ENCODE peak calls at places on chromosomes 6 and 20, in eight cellular contexts. P is neural crest cell, T is transverse colon, W is CD14-positive monocyte, C is kidney, Z is fibroblast of the aortic adventitia, I is fibroblast of mammary gland, X is GM12865. U is an unnamed sample.

GRCh38 chr20:34557936-34558319 is 590 bp upstream of the MAP1LC3A start:
- DNase-seq in W (no peak), I (no peak), C (no peak), P (no peak), X (no peak), Z (no peak), T (no peak), U (peak; percentile 26)

GRCh38 chr6:82589509-82590206 is 226.0 kb downstream of the TPBG start:
- DNase-seq in W (no peak), C (no peak), I (peak; percentile 98), P (no peak), T (no peak), Z (peak; percentile 68), X (peak; percentile 85), U (no peak)

GRCh38 chr6:112941613-112942012 is 594.5 kb downstream of the RFPL4B start:
- DNase-seq in Z (peak; percentile 8), C (no peak), T (no peak), P (no peak), X (no peak), I (no peak), W (no peak), U (no peak)

GRCh38 chr20:8388707-8389106 is 256.6 kb downstream of the PLCB1 start:
- DNase-seq in T (no peak), P (no peak), W (no peak), X (no peak), C (no peak), I (peak; percentile 26), Z (peak; percentile 75), U (no peak)

GRCh38 chr6:32947552-32948465 is 5.1 kb downstream of the HLA-DMA start:
- DNase-seq in W (no peak), X (peak; percentile 78), I (peak; percentile 40), Z (peak; percentile 55), T (peak; percentile 69), P (no peak), C (no peak), U (no peak)

GRCh38 chr6:125233216-125233615 is 68.6 kb downstream of the HDDC2 start:
- DNase-seq in Z (no peak), P (no peak), T (no peak), W (no peak), I (no peak), X (no peak), C (no peak), U (no peak)

GRCh38 chr20:1644101-1644962 is 13.2 kb downstream of the SIRPG start:
- DNase-seq in I (no peak), Z (no peak), W (no peak), C (no peak), P (no peak), X (no peak), T (no peak), U (no peak)

GRCh38 chr6:44653761-44654218 is 266.3 kb downstream of the CDC5L start:
- DNase-seq in W (no peak), I (no peak), C (no peak), P (no peak), Z (peak; percentile 74), T (no peak), X (no peak), U (no peak)

GRCh38 chr6:31888281-31889258 is 8.9 kb downstream of the EHMT2 start:
- DNase-seq in C (peak; percentile 64), P (peak; percentile 54), Z (no peak), W (no peak), X (peak; percentile 38), I (no peak), T (peak; percentile 56), U (no peak)

DNA sequence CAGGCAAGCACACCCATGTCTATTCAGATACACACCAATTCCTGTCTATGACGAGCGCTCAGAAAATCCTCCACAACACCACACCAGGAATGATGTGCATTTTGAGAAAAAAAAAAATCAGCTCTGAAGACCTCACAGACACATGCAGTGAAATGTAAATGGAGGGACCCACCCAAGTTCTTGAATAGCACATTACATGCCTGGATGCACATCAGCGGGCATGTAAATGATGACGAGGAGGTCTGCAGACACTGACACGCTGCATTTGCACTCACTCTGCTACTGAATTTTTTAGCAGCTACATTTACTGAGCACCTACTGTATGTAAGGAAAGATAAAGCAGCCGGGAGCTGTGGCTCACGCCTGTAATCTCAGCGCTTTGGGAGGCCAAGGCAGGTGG is 14.7 kb downstream of the NRSN2 start:
- DNase-seq in X (peak; percentile 61), Z (no peak), C (no peak), T (no peak), W (no peak), I (no peak), P (no peak), U (no peak)
- TF ChIP-seq CTCF in X (no peak), Z (no peak), C (no peak), T (no peak), W (no peak), I (no peak), P (no peak), U (no peak)

GRCh38 chr6:13624871-13625288 is 9.7 kb downstream of the NOL7 start:
- DNase-seq in X (peak; percentile 69), T (no peak), I (peak; percentile 54), Z (peak; percentile 48), C (no peak), W (no peak), P (no peak), U (no peak)
- TF ChIP-seq CTCF in X (peak; percentile 58), T (peak; percentile 22), I (peak; percentile 66), Z (peak; percentile 51), C (peak; percentile 37), W (peak; percentile 47), P (peak; percentile 66), U (peak; percentile 75)

DNA sequence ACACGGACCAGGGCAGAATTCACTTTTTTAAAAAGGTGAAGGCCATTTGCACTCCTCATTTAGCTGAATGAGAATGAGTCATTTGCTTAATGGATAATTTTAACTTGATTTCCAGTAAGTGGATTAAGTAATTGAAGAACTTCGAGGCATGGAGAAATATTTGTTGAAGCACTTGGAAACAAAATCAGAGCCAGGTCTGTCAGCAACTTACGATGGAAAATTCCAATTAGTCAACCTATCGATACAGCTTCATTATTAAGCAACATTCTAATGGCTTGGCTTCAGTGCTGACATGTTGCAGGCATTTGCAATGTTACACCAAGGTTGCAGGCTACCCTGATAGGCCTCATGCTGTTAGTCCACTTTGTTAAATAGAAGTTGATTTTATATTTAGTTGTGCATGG is 423.5 kb upstream of the SLC35B3 start:
- DNase-seq in W (no peak), C (no peak), I (no peak), Z (no peak), P (no peak), X (no peak), T (no peak), U (no peak)
- TF ChIP-seq CTCF in W (no peak), C (no peak), I (no peak), Z (no peak), P (no peak), X (no peak), T (no peak), U (no peak)

GRCh38 chr20:46346770-46347169 is 38.5 kb upstream of the CDH22 start:
- DNase-seq in I (no peak), P (no peak), W (no peak), X (no peak), T (no peak), C (peak; percentile 2), Z (no peak), U (no peak)

GRCh38 chr20:46348972-46349741 is 40.9 kb upstream of the CDH22 start:
- DNase-seq in T (peak; percentile 43), Z (peak; percentile 49), C (peak; percentile 72), W (no peak), I (peak; percentile 52), P (peak; percentile 74), X (peak; percentile 37), U (no peak)

GRCh38 chr20:46347831-46348230 is 39.5 kb upstream of the CDH22 start:
- DNase-seq in T (no peak), X (no peak), P (no peak), I (no peak), C (peak; percentile 65), W (no peak), Z (no peak), U (no peak)

GRCh38 chr20:46349742-46350056 is 41.4 kb upstream of the CDH22 start:
- DNase-seq in X (peak; percentile 51), I (no peak), W (no peak), T (no peak), P (no peak), Z (no peak), C (peak; percentile 61), U (no peak)

DNA sequence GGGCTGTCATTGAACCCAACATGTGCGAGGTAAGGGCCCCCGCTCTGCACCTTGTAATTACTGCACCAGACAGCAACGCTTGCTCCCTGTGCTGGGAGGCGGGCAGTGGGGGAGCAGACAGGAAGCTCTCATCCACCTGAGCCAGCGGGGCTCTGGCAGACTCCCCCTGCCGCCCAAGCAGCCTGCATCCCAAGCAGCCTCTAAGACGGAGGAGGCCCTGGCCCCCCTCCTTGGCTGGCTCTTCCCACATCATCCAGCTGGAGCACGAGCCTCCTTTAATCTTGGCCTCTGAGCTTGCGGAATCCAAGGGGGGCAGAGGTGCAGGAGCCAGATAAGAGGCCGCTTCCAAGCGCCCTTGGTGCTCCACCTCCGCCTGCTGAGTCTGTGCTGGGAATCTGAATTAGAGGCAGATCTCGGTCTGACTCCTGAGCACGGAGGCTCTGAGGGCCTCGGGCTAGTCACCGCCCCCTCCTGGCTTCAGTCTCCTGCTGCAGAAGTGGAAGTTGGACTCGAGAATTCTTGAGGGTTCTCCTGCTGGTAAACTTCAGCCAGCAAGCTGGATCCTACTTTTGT is 40.0 kb upstream of the CDH22 start:
- DNase-seq in X (no peak), T (no peak), P (peak; percentile 24), Z (peak; percentile 52), I (peak; percentile 44), W (no peak), C (peak; percentile 55), U (no peak)
- TF ChIP-seq CTCF in X (no peak), T (no peak), P (no peak), Z (peak; percentile 45), I (no peak), W (no peak), C (no peak), U (no peak)

DNA sequence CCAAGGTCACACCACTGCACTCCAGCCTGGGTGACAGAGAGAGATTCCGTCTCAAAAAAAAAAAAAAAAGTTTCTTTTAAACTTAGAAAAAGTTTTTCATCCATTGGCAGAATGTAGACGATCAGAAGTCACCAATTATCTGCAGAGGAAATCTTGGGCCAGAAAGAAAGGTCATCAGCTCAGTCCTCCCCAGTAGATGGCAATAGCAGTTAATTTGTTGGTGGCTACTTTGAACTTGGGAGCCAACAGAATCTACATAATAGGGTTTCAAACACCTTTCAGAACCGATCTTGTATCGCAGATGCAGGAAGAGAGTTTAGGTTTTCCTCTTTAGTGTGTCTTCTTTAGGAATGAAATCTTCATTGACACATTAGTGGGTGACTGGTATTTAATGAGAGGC is 41.7 kb downstream of the LBP start:
- DNase-seq in W (no peak), Z (no peak), C (no peak), X (no peak), T (no peak), I (no peak), P (no peak), U (no peak)
- TF ChIP-seq CTCF in W (no peak), Z (no peak), C (no peak), X (no peak), T (no peak), I (peak; percentile 10), P (no peak), U (peak; percentile 25)

GRCh38 chr20:21048841-21049273 is 57.3 kb downstream of the LINC00237 start:
- DNase-seq in T (peak; percentile 28), I (peak; percentile 3), C (no peak), Z (no peak), P (peak; percentile 33), W (peak; percentile 49), X (peak; percentile 44), U (no peak)
- TF ChIP-seq CTCF in T (peak; percentile 36), I (peak; percentile 56), C (no peak), Z (peak; percentile 55), P (peak; percentile 63), W (peak; percentile 91), X (peak; percentile 89), U (peak; percentile 56)

GRCh38 chr6:103534107-103534506 is 1325.6 kb downstream of the HACE1 start:
- DNase-seq in P (no peak), C (no peak), I (no peak), X (no peak), T (no peak), Z (no peak), W (no peak), U (no peak)
- TF ChIP-seq CTCF in P (no peak), C (no peak), I (no peak), X (no peak), T (no peak), Z (no peak), W (no peak), U (no peak)